ENCODE peak calls at places on chromosomes 7 and 10, in four cellular contexts. T is glutamatergic neuron; P is lower leg skin; Z is stimulated activated CD4-positive, alpha-beta T cell treated with anti-CD3 and anti-CD28 coated beads, Interleukin-4, amount 100 ng/mL, for 4 hours. X is an unnamed sample.

GRCh38 chr7:115274-115911 is 77.0 kb upstream of the FAM20C start:
- DNase-seq in T (no peak), P (no peak), Z (no peak), X (peak)

GRCh38 chr7:146002431-146003078 is 114.0 kb upstream of the CNTNAP2 start:
- DNase-seq in T (no peak), P (no peak), Z (no peak), X (no peak)

GRCh38 chr10:105464961-105465360 is 823.9 kb downstream of the SORCS3 start:
- DNase-seq in T (no peak), P (no peak), Z (no peak), X (no peak)

GRCh38 chr7:49089717-49090116 is 165.4 kb downstream of the CDC14C start:
- DNase-seq in T (no peak), P (no peak), Z (no peak), X (no peak)

GRCh38 chr10:73161662-73162061 is 6.1 kb downstream of the ECD start:
- DNase-seq in T (no peak), P (no peak), Z (no peak), X (no peak)

GRCh38 chr10:89783406-89783805 is 82.0 kb downstream of the KIF20B start:
- DNase-seq in T (no peak), P (no peak), Z (no peak), X (no peak)

GRCh38 chr10:75987610-75988009 is 556.2 kb downstream of the LRMDA start:
- DNase-seq in T (no peak), P (no peak), Z (no peak), X (no peak)

GRCh38 chr10:71246591-71247143 is 34.3 kb downstream of the UNC5B start:
- DNase-seq in T (no peak), P (no peak), Z (no peak), X (no peak)

GRCh38 chr10:85147346-85148250 is 819.2 kb downstream of the CCSER2 start:
- DNase-seq in T (no peak), P (no peak), Z (no peak), X (no peak)

GRCh38 chr10:42970451-42971250 is 106.2 kb upstream of the RET start:
- DNase-seq in T (peak), P (peak), Z (no peak), X (no peak)

GRCh38 chr10:124722812-124723783 is 21.1 kb downstream of the FAM53B start:
- DNase-seq in T (no peak), P (no peak), Z (peak), X (no peak)

GRCh38 chr10:68633816-68634466 is 73.8 kb downstream of the TET1 start:
- DNase-seq in T (no peak), P (no peak), Z (no peak), X (no peak)

GRCh38 chr7:28623863-28624262 is 211.5 kb downstream of the CREB5 start:
- DNase-seq in T (no peak), P (no peak), Z (no peak), X (no peak)

GRCh38 chr10:6013413-6014192 is 36.3 kb upstream of the IL15RA start:
- DNase-seq in T (no peak), P (peak), Z (no peak), X (no peak)

GRCh38 chr10:132407846-132408278 is 10.9 kb downstream of the PWWP2B start:
- DNase-seq in T (no peak), P (peak), Z (no peak), X (peak)

GRCh38 chr10:72320676-72321247 is 34.0 kb downstream of the DNAJB12 start:
- DNase-seq in T (peak), P (peak), Z (peak), X (peak)

GRCh38 chr10:73641272-73642060 is at the start of gene MYOZ1:
- DNase-seq in T (no peak), P (no peak), Z (no peak), X (peak)

GRCh38 chr7:145543245-145543644 is 573.4 kb upstream of the CNTNAP2 start:
- DNase-seq in T (no peak), P (no peak), Z (no peak), X (no peak)

GRCh38 chr7:133044722-133045473 is 37.0 kb downstream of the CHCHD3 start:
- DNase-seq in T (peak), P (no peak), Z (no peak), X (no peak)

GRCh38 chr7:75842836-75843446 is 29.3 kb upstream of the CCL24 start:
- DNase-seq in T (no peak), P (peak), Z (peak), X (peak)

GRCh38 chr7:95066736-95067530 is 159.5 kb downstream of the PPP1R9A start:
- DNase-seq in T (no peak), P (no peak), Z (no peak), X (peak)

GRCh38 chr10:78165617-78166016 is 132.0 kb downstream of the RPS24 start:
- DNase-seq in T (peak), P (no peak), Z (no peak), X (peak)

GRCh38 chr10:122075171-122075570 is 86.2 kb downstream of the TACC2 start:
- DNase-seq in T (no peak), P (no peak), Z (no peak), X (no peak)

GRCh38 chr7:101125989-101126650 is 784 bp upstream of the SERPINE1 start:
- DNase-seq in T (no peak), P (peak), Z (no peak), X (peak)

GRCh38 chr7:50826371-50827172 is 43.9 kb upstream of the GRB10 start:
- DNase-seq in T (no peak), P (no peak), Z (peak), X (peak)

GRCh38 chr7:13742126-13742525 is 247.3 kb downstream of the ETV1 start:
- DNase-seq in T (no peak), P (no peak), Z (no peak), X (peak)